ENCODE peak calls at places on chromosomes 1 and 21, in ten cellular contexts. B, W, Q, E, O, S, T, A, U and P are unnamed samples.
A peak's percentile ranks its signal among the peaks of the same experiment; 100 is the strongest.

GRCh38 chr1:41322835-41323234 is 38.4 kb upstream of the FOXO6 start:
- DNase-seq in B (no peak), W (peak; percentile 29), Q (no peak), E (peak; percentile 23), O (peak; percentile 56), S (peak; percentile 53), T (peak; percentile 71), A (peak; percentile 30), U (peak; percentile 33), P (no peak)

GRCh38 chr1:48870596-48870995 is 93.9 kb upstream of the BEND5 start:
- DNase-seq in B (no peak), W (no peak), Q (no peak), E (no peak), O (no peak), S (peak; percentile 22), T (no peak), A (no peak), U (no peak), P (no peak)

GRCh38 chr1:214727274-214727673 is 124.3 kb downstream of the CENPF start:
- DNase-seq in B (no peak), W (no peak), Q (no peak), E (no peak), O (no peak), S (no peak), T (no peak), A (no peak), U (no peak), P (no peak)

GRCh38 chr1:23555949-23556640 is 3.2 kb downstream of the ID3 start:
- DNase-seq in B (no peak), W (no peak), Q (no peak), E (peak; percentile 86), O (peak; percentile 54), S (peak; percentile 77), T (no peak), A (no peak), U (peak; percentile 28), P (peak; percentile 66)

GRCh38 chr1:149848340-149848771 is 51.0 kb upstream of the BOLA1 start:
- DNase-seq in B (no peak), W (no peak), Q (no peak), E (no peak), O (no peak), S (no peak), T (no peak), A (no peak), U (peak; percentile 39), P (no peak)

GRCh38 chr1:43616383-43616782 is 33.6 kb upstream of the KDM4A start:
- DNase-seq in B (no peak), W (no peak), Q (no peak), E (no peak), O (no peak), S (no peak), T (no peak), A (no peak), U (no peak), P (peak; percentile 23)

GRCh38 chr1:40649592-40649930 is 15.9 kb downstream of the RIMS3 start:
- DNase-seq in B (no peak), W (no peak), Q (no peak), E (no peak), O (no peak), S (no peak), T (no peak), A (no peak), U (no peak), P (no peak)

GRCh38 chr1:225877570-225877969 is 4.6 kb downstream of the TMEM63A start:
- DNase-seq in B (no peak), W (peak; percentile 76), Q (no peak), E (peak; percentile 35), O (peak; percentile 67), S (peak; percentile 38), T (peak; percentile 76), A (peak; percentile 40), U (peak; percentile 78), P (peak; percentile 77)

GRCh38 chr1:111290104-111290503 is 547 bp upstream of the CHIA start:
- DNase-seq in B (no peak), W (no peak), Q (no peak), E (no peak), O (no peak), S (no peak), T (no peak), A (no peak), U (no peak), P (no peak)

GRCh38 chr1:15146971-15147376 is 6.6 kb upstream of the TMEM51 start:
- DNase-seq in B (no peak), W (peak; percentile 49), Q (no peak), E (no peak), O (no peak), S (no peak), T (no peak), A (no peak), U (no peak), P (no peak)

GRCh38 chr1:31934706-31935629 is 3.2 kb downstream of the PTP4A2 start:
- DNase-seq in B (no peak), W (no peak), Q (no peak), E (peak; percentile 67), O (peak; percentile 38), S (no peak), T (no peak), A (no peak), U (peak; percentile 67), P (no peak)
- H3K4me3 ChIP-seq in B (peak overlapping the region; percentile 84), W (no peak overlapping the region), Q (peak overlapping the region; percentile 83), E (peak overlapping the region; percentile 93), O (peak overlapping the region; percentile 7), S (peak overlapping the region; percentile 1), T (peak overlapping the region; percentile 4), A (peak overlapping the region; percentile 16), U (no peak overlapping the region), P (peak overlapping the region; percentile 33)

GRCh38 chr21:45350206-45350854 is 54.6 kb upstream of the COL18A1 start:
- DNase-seq in B (no peak), W (no peak), Q (no peak), E (no peak), O (no peak), S (no peak), T (no peak), A (no peak), U (no peak), P (peak; percentile 0)

GRCh38 chr21:45353200-45353599 is 51.8 kb upstream of the COL18A1 start:
- DNase-seq in B (no peak), W (no peak), Q (no peak), E (no peak), O (no peak), S (no peak), T (no peak), A (no peak), U (no peak), P (peak; percentile 1)

GRCh38 chr21:45352621-45353125 is 52.3 kb upstream of the COL18A1 start:
- DNase-seq in B (no peak), W (no peak), Q (no peak), E (no peak), O (no peak), S (no peak), T (no peak), A (no peak), U (no peak), P (peak; percentile 55)

GRCh38 chr21:45351061-45351460 is 53.9 kb upstream of the COL18A1 start:
- DNase-seq in B (no peak), W (no peak), Q (no peak), E (no peak), O (no peak), S (no peak), T (no peak), A (no peak), U (no peak), P (peak; percentile 62)

DNA sequence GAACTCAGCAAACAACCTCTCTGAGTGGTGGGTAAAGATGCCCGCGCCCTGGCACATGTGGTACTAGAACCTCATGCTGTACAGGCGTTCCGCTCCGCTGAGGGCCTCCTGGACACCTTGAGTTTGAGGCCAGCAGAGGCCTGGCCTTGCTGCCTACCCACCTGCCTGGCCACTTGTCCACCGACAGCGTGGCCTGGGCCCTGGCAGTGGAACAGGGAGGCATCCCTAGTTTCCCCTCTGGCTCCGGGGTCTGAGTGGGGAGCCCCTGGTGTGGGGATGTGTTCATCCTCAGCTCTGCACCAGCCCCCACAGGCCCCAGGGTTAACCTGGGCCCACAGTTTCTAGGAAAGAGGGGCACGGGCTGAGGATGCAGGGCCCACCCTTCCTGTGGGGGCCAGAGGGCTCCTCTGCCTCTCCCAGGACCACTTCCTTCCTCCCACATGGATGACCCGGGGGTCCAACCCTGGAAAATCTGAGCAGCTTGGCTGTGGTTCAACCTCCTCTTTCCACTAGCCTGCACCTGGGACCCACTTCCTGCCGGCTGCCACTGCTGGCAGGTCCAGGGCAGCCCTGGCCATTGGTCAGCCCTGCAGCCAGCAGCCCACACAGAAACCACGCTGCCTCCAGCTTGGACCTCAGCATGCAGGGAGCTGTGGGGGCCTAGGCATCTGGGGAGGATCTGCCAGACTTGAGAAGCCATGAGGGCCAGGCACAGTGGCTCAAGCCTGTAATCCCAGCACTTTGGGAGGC is 53.3 kb upstream of the COL18A1 start:
- DNase-seq in B (no peak), W (no peak), Q (no peak), E (peak; percentile 50), O (no peak), S (no peak), T (no peak), A (no peak), U (no peak), P (peak; percentile 24)
- H3K27ac ChIP-seq in B (no peak overlapping the region), W (no peak overlapping the region), Q (no peak overlapping the region), E (no peak overlapping the region), O (no peak overlapping the region), S (no peak overlapping the region), T (peak overlapping the region; percentile 3), A (no peak overlapping the region), U (no peak overlapping the region), P (no peak overlapping the region)

GRCh38 chr1:158021721-158022120 is 28.3 kb downstream of the KIRREL1 start:
- DNase-seq in B (no peak), W (no peak), Q (no peak), E (no peak), O (no peak), S (no peak), T (no peak), A (no peak), U (peak; percentile 29), P (no peak)
- H3K4me1 ChIP-seq in B (peaks cover 27% of the 10 kb centered on the region), W (peaks cover 39% of the 10 kb centered on the region), Q (no peaks in the 10 kb centered on the region), E (peaks cover 60% of the 10 kb centered on the region), O (peaks cover 65% of the 10 kb centered on the region), S (peaks cover 20% of the 10 kb centered on the region), T (peaks cover 27% of the 10 kb centered on the region), A (no peaks in the 10 kb centered on the region), U (peaks cover 7% of the 10 kb centered on the region), P (peaks cover 31% of the 10 kb centered on the region)

GRCh38 chr1:161021168-161021958 is 411 bp upstream of the F11R start:
- DNase-seq in B (peak; percentile 32), W (peak; percentile 92), Q (peak; percentile 90), E (peak; percentile 48), O (peak; percentile 97), S (peak; percentile 87), T (peak; percentile 98), A (peak; percentile 87), U (peak; percentile 98), P (peak; percentile 79)

GRCh38 chr1:161019767-161020572 is 982 bp downstream of the F11R start:
- DNase-seq in B (no peak), W (no peak), Q (no peak), E (no peak), O (no peak), S (no peak), T (no peak), A (no peak), U (no peak), P (no peak)

GRCh38 chr1:161018631-161018930 is 2.4 kb downstream of the F11R start:
- DNase-seq in B (no peak), W (no peak), Q (no peak), E (no peak), O (no peak), S (no peak), T (no peak), A (no peak), U (no peak), P (no peak)

GRCh38 chr1:161021959-161022332 is 994 bp upstream of the F11R start:
- DNase-seq in B (no peak), W (no peak), Q (no peak), E (no peak), O (no peak), S (no peak), T (no peak), A (no peak), U (no peak), P (no peak)

GRCh38 chr1:161020573-161021167 is at the start of gene F11R:
- DNase-seq in B (no peak), W (peak; percentile 74), Q (no peak), E (no peak), O (peak; percentile 75), S (peak; percentile 81), T (peak; percentile 60), A (no peak), U (peak; percentile 77), P (peak; percentile 77)
- H3K4me3 ChIP-seq in B (peak within 1 kb of the TSS; percentile 55), W (peak within 1 kb of the TSS; percentile 79), Q (peak within 1 kb of the TSS; percentile 99), E (peak within 1 kb of the TSS; percentile 59), O (peak within 1 kb of the TSS; percentile 51), S (peak within 1 kb of the TSS; percentile 51), T (peak within 1 kb of the TSS; percentile 62), A (peak within 1 kb of the TSS; percentile 51), U (peak within 1 kb of the TSS; percentile 48), P (peak within 1 kb of the TSS; percentile 71)